ENCODE peak calls at places on chromosome 20, in eight cellular contexts. One of them, this sample, is unnamed.
A peak's percentile ranks its signal among the peaks of the same experiment; 100 is the strongest.

GRCh38 chr20:23419995-23420901 is 1.0 kb downstream of the NAPB start:
- DNase-seq in ureter: peak; percentile 47
- DNase-seq in activated CD4-positive, alpha-beta T cell treated with anti-CD3 and anti-CD28 coated beads, Interleukin-2, amount 50 U/mL, for 1 hour: peak; percentile 24
- DNase-seq in heart right ventricle: no peak
- DNase-seq in left ventricle myocardium inferior: peak; percentile 29
- DNase-seq in RWPE1: peak; percentile 55
- DNase-seq in right atrium auricular region: no peak
- DNase-seq in RPMI8226: peak; percentile 81
- DNase-seq in this sample: peak; percentile 51

GRCh38 chr20:22701679-22702308 is 117.4 kb upstream of the FOXA2 start:
- DNase-seq in ureter: no peak
- DNase-seq in activated CD4-positive, alpha-beta T cell treated with anti-CD3 and anti-CD28 coated beads, Interleukin-2, amount 50 U/mL, for 1 hour: no peak
- DNase-seq in heart right ventricle: no peak
- DNase-seq in left ventricle myocardium inferior: no peak
- DNase-seq in RWPE1: no peak
- DNase-seq in right atrium auricular region: no peak
- DNase-seq in RPMI8226: no peak
- DNase-seq in this sample: no peak

GRCh38 chr20:50420380-50420779 is 89.8 kb upstream of the PTPN1 start:
- DNase-seq in ureter: no peak
- DNase-seq in activated CD4-positive, alpha-beta T cell treated with anti-CD3 and anti-CD28 coated beads, Interleukin-2, amount 50 U/mL, for 1 hour: no peak
- DNase-seq in heart right ventricle: no peak
- DNase-seq in left ventricle myocardium inferior: no peak
- DNase-seq in RWPE1: no peak
- DNase-seq in right atrium auricular region: no peak
- DNase-seq in RPMI8226: no peak
- DNase-seq in this sample: no peak

GRCh38 chr20:2742934-2743559 is 50.5 kb downstream of the EBF4 start:
- DNase-seq in ureter: no peak
- DNase-seq in activated CD4-positive, alpha-beta T cell treated with anti-CD3 and anti-CD28 coated beads, Interleukin-2, amount 50 U/mL, for 1 hour: peak; percentile 68
- DNase-seq in heart right ventricle: peak; percentile 39
- DNase-seq in left ventricle myocardium inferior: no peak
- DNase-seq in RWPE1: peak; percentile 71
- DNase-seq in right atrium auricular region: peak; percentile 58
- DNase-seq in RPMI8226: peak; percentile 71
- DNase-seq in this sample: peak; percentile 41

GRCh38 chr20:12875510-12875909 is 133.3 kb upstream of the SPTLC3 start:
- DNase-seq in ureter: no peak
- DNase-seq in activated CD4-positive, alpha-beta T cell treated with anti-CD3 and anti-CD28 coated beads, Interleukin-2, amount 50 U/mL, for 1 hour: no peak
- DNase-seq in heart right ventricle: no peak
- DNase-seq in left ventricle myocardium inferior: no peak
- DNase-seq in RWPE1: no peak
- DNase-seq in right atrium auricular region: no peak
- DNase-seq in RPMI8226: no peak
- DNase-seq in this sample: no peak

GRCh38 chr20:58553841-58554240 is 38.6 kb upstream of the APCDD1L start:
- DNase-seq in ureter: peak; percentile 53
- DNase-seq in activated CD4-positive, alpha-beta T cell treated with anti-CD3 and anti-CD28 coated beads, Interleukin-2, amount 50 U/mL, for 1 hour: no peak
- DNase-seq in heart right ventricle: no peak
- DNase-seq in left ventricle myocardium inferior: no peak
- DNase-seq in RWPE1: no peak
- DNase-seq in right atrium auricular region: peak; percentile 59
- DNase-seq in RPMI8226: no peak
- DNase-seq in this sample: peak; percentile 24

GRCh38 chr20:58106143-58106750 is 122.2 kb downstream of the ANKRD60 start:
- DNase-seq in ureter: no peak
- DNase-seq in activated CD4-positive, alpha-beta T cell treated with anti-CD3 and anti-CD28 coated beads, Interleukin-2, amount 50 U/mL, for 1 hour: no peak
- DNase-seq in heart right ventricle: no peak
- DNase-seq in left ventricle myocardium inferior: no peak
- DNase-seq in RWPE1: no peak
- DNase-seq in right atrium auricular region: no peak
- DNase-seq in RPMI8226: no peak
- DNase-seq in this sample: no peak

GRCh38 chr20:31527266-31527665 is 13.0 kb downstream of the HM13 start:
- DNase-seq in ureter: no peak
- DNase-seq in activated CD4-positive, alpha-beta T cell treated with anti-CD3 and anti-CD28 coated beads, Interleukin-2, amount 50 U/mL, for 1 hour: no peak
- DNase-seq in heart right ventricle: no peak
- DNase-seq in left ventricle myocardium inferior: no peak
- DNase-seq in RWPE1: no peak
- DNase-seq in right atrium auricular region: no peak
- DNase-seq in RPMI8226: no peak
- DNase-seq in this sample: no peak

GRCh38 chr20:57332105-57333089 is 2.8 kb downstream of the SPO11 start:
- DNase-seq in ureter: no peak
- DNase-seq in activated CD4-positive, alpha-beta T cell treated with anti-CD3 and anti-CD28 coated beads, Interleukin-2, amount 50 U/mL, for 1 hour: no peak
- DNase-seq in heart right ventricle: no peak
- DNase-seq in left ventricle myocardium inferior: no peak
- DNase-seq in RWPE1: peak; percentile 59
- DNase-seq in right atrium auricular region: no peak
- DNase-seq in RPMI8226: peak; percentile 51
- DNase-seq in this sample: no peak

GRCh38 chr20:64152906-64153305 is 11.3 kb upstream of the MYT1 start:
- DNase-seq in ureter: no peak
- DNase-seq in activated CD4-positive, alpha-beta T cell treated with anti-CD3 and anti-CD28 coated beads, Interleukin-2, amount 50 U/mL, for 1 hour: no peak
- DNase-seq in heart right ventricle: no peak
- DNase-seq in left ventricle myocardium inferior: no peak
- DNase-seq in RWPE1: no peak
- DNase-seq in right atrium auricular region: no peak
- DNase-seq in RPMI8226: no peak
- DNase-seq in this sample: no peak

GRCh38 chr20:42483694-42484303 is 705.9 kb downstream of the PTPRT start:
- DNase-seq in ureter: no peak
- DNase-seq in activated CD4-positive, alpha-beta T cell treated with anti-CD3 and anti-CD28 coated beads, Interleukin-2, amount 50 U/mL, for 1 hour: no peak
- DNase-seq in heart right ventricle: no peak
- DNase-seq in left ventricle myocardium inferior: no peak
- DNase-seq in RWPE1: no peak
- DNase-seq in right atrium auricular region: no peak
- DNase-seq in RPMI8226: peak; percentile 51
- DNase-seq in this sample: peak; percentile 37